ENCODE peak calls at places on chromosomes 1 and 21, in nine cellular contexts. O, S, P, I, T, G, Z, X and J are unnamed samples.

GRCh38 chr1:86370627-86371026 is 25.5 kb downstream of the ODF2L start:
- DNase-seq in S (no peak), Z (no peak), T (no peak), I (no peak), P (no peak), O (no peak), X (no peak), G (no peak), J (no peak)

GRCh38 chr1:153567621-153568366 is 2.1 kb upstream of the S100A2 start:
- DNase-seq in Z (no peak), O (peak; percentile 15), G (no peak), X (no peak), I (no peak), S (peak; percentile 82), P (no peak), T (no peak), J (peak; percentile 44)

GRCh38 chr1:109979489-109980091 is 5.0 kb upstream of the AHCYL1 start:
- DNase-seq in G (no peak), X (no peak), T (no peak), Z (no peak), O (no peak), I (no peak), P (no peak), S (peak; percentile 75), J (peak; percentile 21)

GRCh38 chr21:36927718-36928117 is 38.8 kb downstream of the HLCS start:
- DNase-seq in Z (peak; percentile 82), I (peak; percentile 94), S (peak; percentile 86), O (peak; percentile 86), G (peak; percentile 80), P (peak; percentile 77), T (peak; percentile 90), X (peak; percentile 76), J (peak; percentile 86)

GRCh38 chr1:190303501-190303900 is 174.2 kb downstream of the BRINP3 start:
- DNase-seq in X (no peak), O (no peak), G (no peak), T (no peak), Z (no peak), I (no peak), S (no peak), P (no peak), J (no peak)

GRCh38 chr1:109314805-109315204 is 8.0 kb upstream of the MYBPHL start:
- DNase-seq in P (no peak), S (no peak), G (no peak), T (no peak), I (no peak), Z (no peak), X (no peak), O (no peak), J (no peak)

GRCh38 chr1:53344921-53345838 is 17.3 kb upstream of the LRP8 start:
- DNase-seq in G (no peak), S (no peak), O (peak; percentile 0), P (no peak), X (no peak), T (no peak), I (peak; percentile 64), Z (peak; percentile 25), J (no peak)

GRCh38 chr1:37071829-37072228 is 37.5 kb upstream of the GRIK3 start:
- DNase-seq in G (no peak), T (no peak), X (no peak), I (no peak), S (no peak), O (no peak), P (no peak), Z (no peak), J (peak; percentile 26)

GRCh38 chr1:54980528-54981241 is at the start of gene TMEM61:
- DNase-seq in I (peak; percentile 75), T (peak; percentile 42), O (peak; percentile 43), X (peak; percentile 34), S (no peak), G (no peak), Z (no peak), P (no peak), J (no peak)

GRCh38 chr1:231844986-231845502 is 218.5 kb downstream of the DISC1 start:
- DNase-seq in I (no peak), P (no peak), T (no peak), S (no peak), Z (no peak), G (no peak), O (no peak), X (peak; percentile 16), J (no peak)

GRCh38 chr1:20100632-20101355 is 18.5 kb downstream of the PLA2G2D start:
- DNase-seq in T (no peak), G (peak; percentile 70), I (no peak), X (peak; percentile 23), P (peak; percentile 43), O (peak; percentile 17), Z (no peak), S (peak; percentile 42), J (peak; percentile 22)

GRCh38 chr1:3881191-3881475 is 18.9 kb downstream of the C1orf174 start:
- DNase-seq in X (no peak), O (no peak), T (no peak), P (no peak), I (no peak), G (no peak), S (no peak), Z (no peak), J (no peak)

GRCh38 chr1:89633745-89634625 is 1.1 kb downstream of the LRRC8C start:
- DNase-seq in S (peak; percentile 29), X (no peak), G (no peak), I (no peak), Z (no peak), O (no peak), P (peak; percentile 24), T (no peak), J (peak; percentile 40)

GRCh38 chr1:30014031-30014430 is 709.4 kb downstream of the MATN1 start:
- DNase-seq in O (no peak), T (no peak), X (no peak), I (no peak), Z (no peak), G (no peak), P (no peak), S (no peak), J (no peak)

GRCh38 chr1:246176126-246177024 is 330.7 kb downstream of the SMYD3 start:
- DNase-seq in O (no peak), S (no peak), I (no peak), X (no peak), P (no peak), G (no peak), T (no peak), Z (no peak), J (no peak)

GRCh38 chr1:58402444-58402843 is 144.1 kb downstream of the OMA1 start:
- DNase-seq in Z (no peak), T (no peak), O (no peak), G (no peak), P (no peak), I (no peak), S (no peak), X (no peak), J (no peak)

GRCh38 chr1:63967901-63968300 is 194.1 kb downstream of the ROR1 start:
- DNase-seq in Z (no peak), G (no peak), O (no peak), X (no peak), T (no peak), P (no peak), S (no peak), I (no peak), J (no peak)

GRCh38 chr1:43981135-43981491 is 2.1 kb downstream of the B4GALT2 start:
- DNase-seq in G (no peak), T (no peak), S (no peak), X (no peak), I (no peak), P (no peak), Z (no peak), O (peak; percentile 50), J (no peak)
- TF ChIP-seq POLR2A in G (no peak), T (no peak), S (no peak), X (no peak), I (no peak), P (no peak), Z (no peak), O (peak; percentile 46), J (no peak)

DNA sequence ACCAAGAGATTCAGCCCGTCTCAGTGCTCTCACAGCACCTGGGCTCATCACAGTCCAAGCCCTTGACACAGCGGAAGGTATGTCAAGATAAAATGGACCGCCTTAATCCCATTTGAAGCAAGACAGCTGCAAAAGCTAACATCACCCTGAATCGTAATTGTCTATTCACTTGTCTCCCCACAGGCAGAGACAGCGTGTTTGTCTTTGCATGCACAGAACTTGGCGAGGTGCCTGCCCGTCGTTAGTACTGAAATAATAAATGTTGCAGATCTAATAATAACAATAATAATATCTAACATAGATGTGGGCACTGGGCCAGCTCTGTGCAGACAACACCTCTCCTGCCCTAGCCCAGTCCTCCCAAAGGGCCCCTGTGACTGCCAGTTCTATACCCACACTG is 271.7 kb downstream of the NPHP4 start:
- DNase-seq in G (no peak), Z (no peak), P (no peak), O (no peak), T (peak; percentile 32), X (no peak), S (no peak), I (peak; percentile 85), J (no peak)
- TF ChIP-seq POLR2A in G (no peak), Z (no peak), P (no peak), O (no peak), T (no peak), X (no peak), S (no peak), I (no peak), J (no peak)

GRCh38 chr1:111085666-111086065 is 54.2 kb downstream of the DRAM2 start:
- DNase-seq in X (no peak), P (no peak), Z (no peak), T (no peak), O (no peak), G (no peak), I (no peak), S (no peak), J (no peak)
- TF ChIP-seq POLR2A in X (no peak), P (no peak), Z (no peak), T (no peak), O (no peak), G (no peak), I (no peak), S (no peak), J (no peak)

GRCh38 chr1:209808059-209808494 is 2.1 kb upstream of the IRF6 start:
- DNase-seq in I (no peak), S (peak; percentile 70), Z (no peak), X (peak; percentile 74), G (no peak), P (peak; percentile 89), O (no peak), T (peak; percentile 37), J (peak; percentile 87)

GRCh38 chr1:209807509-209807908 is 1.6 kb upstream of the IRF6 start:
- DNase-seq in G (no peak), O (no peak), T (no peak), X (no peak), Z (no peak), P (no peak), S (no peak), I (no peak), J (peak; percentile 39)

GRCh38 chr1:209803568-209803967 is 2.4 kb downstream of the IRF6 start:
- DNase-seq in O (no peak), Z (no peak), I (no peak), T (no peak), G (no peak), P (no peak), X (no peak), S (no peak), J (no peak)

GRCh38 chr1:209805341-209805781 is 581 bp downstream of the IRF6 start:
- DNase-seq in O (peak; percentile 50), S (no peak), T (no peak), G (no peak), Z (no peak), X (peak; percentile 67), I (no peak), P (no peak), J (peak; percentile 33)

GRCh38 chr1:209805875-209806760 is at the start of gene IRF6:
- DNase-seq in Z (peak; percentile 97), O (peak; percentile 98), G (peak; percentile 69), P (peak; percentile 78), I (peak; percentile 96), X (peak; percentile 98), T (peak; percentile 95), S (peak; percentile 48), J (peak; percentile 92)
- TF ChIP-seq POLR2A in Z (peak; percentile 93), O (peak; percentile 99), G (peak; percentile 86), P (peak; percentile 18), I (no peak), X (peak; percentile 95), T (peak; percentile 83), S (no peak), J (peak; percentile 76)